ENCODE peak calls at places on chromosomes 5 and 9, in eight cellular contexts. One of them, this sample, is unnamed.

GRCh38 chr5:26749829-26750228 is 288.6 kb downstream of the CDH9 start:
- DNase-seq in sigmoid colon: no peak
- DNase-seq in H9: no peak
- DNase-seq in H1: no peak
- DNase-seq in PC-3: no peak
- DNase-seq in chondrocyte: no peak
- DNase-seq in spleen: no peak
- DNase-seq in CD8-positive, alpha-beta T cell: no peak
- DNase-seq in this sample: no peak

GRCh38 chr9:130736834-130737233 is 43.3 kb downstream of the EXOSC2 start:
- DNase-seq in sigmoid colon: no peak
- DNase-seq in H9: no peak
- DNase-seq in H1: no peak
- DNase-seq in PC-3: no peak
- DNase-seq in chondrocyte: no peak
- DNase-seq in spleen: no peak
- DNase-seq in CD8-positive, alpha-beta T cell: no peak
- DNase-seq in this sample: no peak

GRCh38 chr5:64207978-64208377 is 42.3 kb downstream of the RNF180 start:
- DNase-seq in sigmoid colon: no peak
- DNase-seq in H9: no peak
- DNase-seq in H1: no peak
- DNase-seq in PC-3: peak
- DNase-seq in chondrocyte: no peak
- DNase-seq in spleen: no peak
- DNase-seq in CD8-positive, alpha-beta T cell: no peak
- DNase-seq in this sample: peak

GRCh38 chr9:103188966-103189365 is 193.8 kb downstream of the CYLC2 start:
- DNase-seq in sigmoid colon: no peak
- DNase-seq in H9: no peak
- DNase-seq in H1: no peak
- DNase-seq in PC-3: no peak
- DNase-seq in chondrocyte: no peak
- DNase-seq in spleen: no peak
- DNase-seq in CD8-positive, alpha-beta T cell: no peak
- DNase-seq in this sample: no peak

GRCh38 chr5:178625679-178626483 is 969 bp downstream of the CLK4 start:
- DNase-seq in sigmoid colon: no peak
- DNase-seq in H9: no peak
- DNase-seq in H1: no peak
- DNase-seq in PC-3: peak
- DNase-seq in chondrocyte: no peak
- DNase-seq in spleen: no peak
- DNase-seq in CD8-positive, alpha-beta T cell: no peak
- DNase-seq in this sample: no peak

GRCh38 chr9:87490907-87491306 is 6.8 kb upstream of the DAPK1 start:
- DNase-seq in sigmoid colon: no peak
- DNase-seq in H9: no peak
- DNase-seq in H1: no peak
- DNase-seq in PC-3: no peak
- DNase-seq in chondrocyte: no peak
- DNase-seq in spleen: no peak
- DNase-seq in CD8-positive, alpha-beta T cell: no peak
- DNase-seq in this sample: no peak

GRCh38 chr5:172293054-172293744 is 9.6 kb upstream of the UBTD2 start:
- DNase-seq in sigmoid colon: peak
- DNase-seq in H9: peak
- DNase-seq in H1: peak
- DNase-seq in PC-3: peak
- DNase-seq in chondrocyte: no peak
- DNase-seq in spleen: no peak
- DNase-seq in CD8-positive, alpha-beta T cell: peak
- DNase-seq in this sample: peak

GRCh38 chr5:66633754-66634153 is 37.6 kb downstream of the MAST4 start:
- DNase-seq in sigmoid colon: no peak
- DNase-seq in H9: no peak
- DNase-seq in H1: no peak
- DNase-seq in PC-3: no peak
- DNase-seq in chondrocyte: no peak
- DNase-seq in spleen: no peak
- DNase-seq in CD8-positive, alpha-beta T cell: no peak
- DNase-seq in this sample: no peak

GRCh38 chr5:172678902-172679301 is 37.8 kb downstream of the NEURL1B start:
- DNase-seq in sigmoid colon: peak
- DNase-seq in H9: no peak
- DNase-seq in H1: no peak
- DNase-seq in PC-3: no peak
- DNase-seq in chondrocyte: no peak
- DNase-seq in spleen: peak
- DNase-seq in CD8-positive, alpha-beta T cell: no peak
- DNase-seq in this sample: no peak

GRCh38 chr5:123719004-123719403 is 207.0 kb downstream of the CSNK1G3 start:
- DNase-seq in sigmoid colon: no peak
- DNase-seq in H9: no peak
- DNase-seq in H1: no peak
- DNase-seq in PC-3: peak
- DNase-seq in chondrocyte: no peak
- DNase-seq in spleen: no peak
- DNase-seq in CD8-positive, alpha-beta T cell: no peak
- DNase-seq in this sample: no peak

GRCh38 chr9:78821126-78821822 is 524.3 kb downstream of the PSAT1 start:
- DNase-seq in sigmoid colon: no peak
- DNase-seq in H9: no peak
- DNase-seq in H1: no peak
- DNase-seq in PC-3: peak
- DNase-seq in chondrocyte: no peak
- DNase-seq in spleen: no peak
- DNase-seq in CD8-positive, alpha-beta T cell: no peak
- DNase-seq in this sample: peak

GRCh38 chr5:139758510-139759036 is 37.0 kb upstream of the PSD2 start:
- DNase-seq in sigmoid colon: no peak
- DNase-seq in H9: no peak
- DNase-seq in H1: no peak
- DNase-seq in PC-3: no peak
- DNase-seq in chondrocyte: no peak
- DNase-seq in spleen: no peak
- DNase-seq in CD8-positive, alpha-beta T cell: no peak
- DNase-seq in this sample: no peak

GRCh38 chr5:124180523-124181461 is 565.6 kb downstream of the ZNF608 start:
- DNase-seq in sigmoid colon: no peak
- DNase-seq in H9: no peak
- DNase-seq in H1: no peak
- DNase-seq in PC-3: no peak
- DNase-seq in chondrocyte: no peak
- DNase-seq in spleen: no peak
- DNase-seq in CD8-positive, alpha-beta T cell: no peak
- DNase-seq in this sample: no peak

GRCh38 chr9:97985058-97985861 is 2.1 kb downstream of the ANP32B start:
- DNase-seq in sigmoid colon: peak
- DNase-seq in H9: peak
- DNase-seq in H1: peak
- DNase-seq in PC-3: peak
- DNase-seq in chondrocyte: no peak
- DNase-seq in spleen: peak
- DNase-seq in CD8-positive, alpha-beta T cell: peak
- DNase-seq in this sample: peak

GRCh38 chr5:149150457-149150856 is 9.2 kb downstream of the ABLIM3 start:
- DNase-seq in sigmoid colon: no peak
- DNase-seq in H9: no peak
- DNase-seq in H1: no peak
- DNase-seq in PC-3: no peak
- DNase-seq in chondrocyte: no peak
- DNase-seq in spleen: no peak
- DNase-seq in CD8-positive, alpha-beta T cell: no peak
- DNase-seq in this sample: no peak

GRCh38 chr5:175657593-175658271 is at the start of gene HRH2:
- DNase-seq in sigmoid colon: no peak
- DNase-seq in H9: peak
- DNase-seq in H1: peak
- DNase-seq in PC-3: no peak
- DNase-seq in chondrocyte: no peak
- DNase-seq in spleen: peak
- DNase-seq in CD8-positive, alpha-beta T cell: peak
- DNase-seq in this sample: no peak

GRCh38 chr9:21465138-21465537 is 17.0 kb downstream of the IFNE start:
- DNase-seq in sigmoid colon: no peak
- DNase-seq in H9: no peak
- DNase-seq in H1: no peak
- DNase-seq in PC-3: no peak
- DNase-seq in chondrocyte: no peak
- DNase-seq in spleen: peak
- DNase-seq in CD8-positive, alpha-beta T cell: no peak
- DNase-seq in this sample: no peak

GRCh38 chr9:90458485-90458884 is 184.1 kb downstream of the DIRAS2 start:
- DNase-seq in sigmoid colon: no peak
- DNase-seq in H9: peak
- DNase-seq in H1: no peak
- DNase-seq in PC-3: peak
- DNase-seq in chondrocyte: no peak
- DNase-seq in spleen: no peak
- DNase-seq in CD8-positive, alpha-beta T cell: no peak
- DNase-seq in this sample: peak

GRCh38 chr5:133569347-133569746 is 43.0 kb downstream of the FSTL4 start:
- DNase-seq in sigmoid colon: no peak
- DNase-seq in H9: no peak
- DNase-seq in H1: no peak
- DNase-seq in PC-3: peak
- DNase-seq in chondrocyte: no peak
- DNase-seq in spleen: no peak
- DNase-seq in CD8-positive, alpha-beta T cell: no peak
- DNase-seq in this sample: peak

GRCh38 chr9:15501179-15501578 is 9.6 kb downstream of the PSIP1 start:
- DNase-seq in sigmoid colon: no peak
- DNase-seq in H9: no peak
- DNase-seq in H1: no peak
- DNase-seq in PC-3: no peak
- DNase-seq in chondrocyte: no peak
- DNase-seq in spleen: no peak
- DNase-seq in CD8-positive, alpha-beta T cell: no peak
- DNase-seq in this sample: no peak

GRCh38 chr5:14663734-14664269 is 716 bp upstream of the OTULIN start:
- DNase-seq in sigmoid colon: no peak
- DNase-seq in H9: no peak
- DNase-seq in H1: no peak
- DNase-seq in PC-3: no peak
- DNase-seq in chondrocyte: no peak
- DNase-seq in spleen: peak
- DNase-seq in CD8-positive, alpha-beta T cell: no peak
- DNase-seq in this sample: no peak

GRCh38 chr5:14417232-14417730 is 164.3 kb upstream of the OTULINL start:
- DNase-seq in sigmoid colon: no peak
- DNase-seq in H9: peak
- DNase-seq in H1: no peak
- DNase-seq in PC-3: no peak
- DNase-seq in chondrocyte: no peak
- DNase-seq in spleen: no peak
- DNase-seq in CD8-positive, alpha-beta T cell: no peak
- DNase-seq in this sample: no peak

GRCh38 chr5:135857630-135858311 is 23.3 kb downstream of the SLC25A48 start:
- DNase-seq in sigmoid colon: no peak
- DNase-seq in H9: no peak
- DNase-seq in H1: no peak
- DNase-seq in PC-3: peak
- DNase-seq in chondrocyte: no peak
- DNase-seq in spleen: no peak
- DNase-seq in CD8-positive, alpha-beta T cell: no peak
- DNase-seq in this sample: peak
- TF ChIP-seq CTCF in sigmoid colon: no peak
- TF ChIP-seq CTCF in H9: no peak
- TF ChIP-seq CTCF in H1: no peak
- TF ChIP-seq CTCF in PC-3: no peak
- TF ChIP-seq CTCF in chondrocyte: no peak
- TF ChIP-seq CTCF in spleen: no peak
- TF ChIP-seq CTCF in CD8-positive, alpha-beta T cell: no peak
- TF ChIP-seq CTCF in this sample: no peak

DNA sequence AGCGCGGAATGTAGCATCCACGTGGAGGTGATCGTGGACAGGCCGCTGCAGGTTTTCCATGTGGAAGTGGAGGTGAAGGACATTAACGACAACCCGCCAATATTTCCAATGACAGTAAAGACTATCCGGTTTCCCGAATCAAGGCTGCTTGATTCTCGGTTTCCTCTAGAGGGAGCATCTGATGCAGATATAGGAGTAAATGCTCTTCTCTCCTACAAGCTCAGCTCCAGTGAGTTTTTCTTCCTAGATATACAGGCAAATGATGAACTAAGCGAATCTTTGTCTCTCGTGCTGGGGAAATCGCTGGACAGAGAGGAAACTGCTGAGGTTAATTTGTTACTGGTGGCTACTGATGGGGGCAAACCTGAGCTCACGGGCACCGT is 598 bp downstream of the PCDHA2 start:
- DNase-seq in sigmoid colon: no peak
- DNase-seq in H9: peak
- DNase-seq in H1: no peak
- DNase-seq in PC-3: no peak
- DNase-seq in chondrocyte: no peak
- DNase-seq in spleen: no peak
- DNase-seq in CD8-positive, alpha-beta T cell: no peak
- DNase-seq in this sample: no peak
- TF ChIP-seq CTCF in sigmoid colon: no peak
- TF ChIP-seq CTCF in H9: peak
- TF ChIP-seq CTCF in H1: peak
- TF ChIP-seq CTCF in PC-3: no peak
- TF ChIP-seq CTCF in chondrocyte: peak
- TF ChIP-seq CTCF in spleen: no peak
- TF ChIP-seq CTCF in CD8-positive, alpha-beta T cell: no peak
- TF ChIP-seq CTCF in this sample: no peak

DNA sequence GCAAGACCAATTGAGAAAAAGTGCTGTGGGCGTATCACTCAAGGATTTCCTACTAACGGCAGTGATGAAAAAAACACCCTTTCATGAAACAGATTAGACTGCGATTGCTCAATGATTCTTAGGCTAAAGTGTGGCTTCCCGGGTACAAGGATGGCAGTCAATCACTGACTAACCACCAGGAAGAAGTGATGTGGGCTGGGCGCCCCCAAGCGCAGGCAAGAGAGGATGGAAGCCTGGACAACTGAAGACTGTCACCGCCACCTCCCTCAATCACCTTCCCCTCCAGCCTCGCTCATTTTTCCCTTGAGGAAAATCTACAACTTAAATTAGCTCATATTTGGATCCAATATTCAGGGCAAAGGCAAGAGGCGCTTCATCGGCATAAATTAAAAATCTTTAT is 707.2 kb downstream of the MTRR start:
- DNase-seq in sigmoid colon: no peak
- DNase-seq in H9: no peak
- DNase-seq in H1: no peak
- DNase-seq in PC-3: no peak
- DNase-seq in chondrocyte: no peak
- DNase-seq in spleen: no peak
- DNase-seq in CD8-positive, alpha-beta T cell: no peak
- DNase-seq in this sample: no peak
- TF ChIP-seq CTCF in sigmoid colon: no peak
- TF ChIP-seq CTCF in H9: peak
- TF ChIP-seq CTCF in H1: peak
- TF ChIP-seq CTCF in PC-3: no peak
- TF ChIP-seq CTCF in chondrocyte: no peak
- TF ChIP-seq CTCF in spleen: no peak
- TF ChIP-seq CTCF in CD8-positive, alpha-beta T cell: no peak
- TF ChIP-seq CTCF in this sample: no peak

DNA sequence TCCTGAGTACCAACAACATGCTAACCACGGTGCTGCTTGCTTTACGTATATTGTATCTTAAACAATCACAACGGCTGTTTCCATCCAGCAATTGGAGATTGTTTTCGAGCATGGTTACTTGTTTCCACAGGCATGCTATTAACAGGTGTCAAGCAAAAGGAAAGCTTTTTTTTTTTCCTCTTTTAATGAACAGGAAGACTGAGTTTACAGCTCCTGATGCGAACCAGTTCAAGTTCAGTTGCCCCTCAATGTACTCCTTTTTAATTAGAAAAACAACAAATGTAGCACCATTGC is 186.8 kb downstream of the PDZD2 start:
- DNase-seq in sigmoid colon: no peak
- DNase-seq in H9: no peak
- DNase-seq in H1: no peak
- DNase-seq in PC-3: no peak
- DNase-seq in chondrocyte: no peak
- DNase-seq in spleen: no peak
- DNase-seq in CD8-positive, alpha-beta T cell: no peak
- DNase-seq in this sample: no peak
- TF ChIP-seq CTCF in sigmoid colon: no peak
- TF ChIP-seq CTCF in H9: no peak
- TF ChIP-seq CTCF in H1: no peak
- TF ChIP-seq CTCF in PC-3: no peak
- TF ChIP-seq CTCF in chondrocyte: no peak
- TF ChIP-seq CTCF in spleen: no peak
- TF ChIP-seq CTCF in CD8-positive, alpha-beta T cell: no peak
- TF ChIP-seq CTCF in this sample: no peak